ENCODE peak calls at places on chromosomes 1 and 21, in seven cellular contexts. G, U, B, L, R, S and X are unnamed samples.
A peak's percentile ranks its signal among the peaks of the same experiment; 100 is the strongest.

GRCh38 chr1:4056422-4056821 is 156.3 kb upstream of the C1orf174 start:
- DNase-seq in G (no peak), U (no peak), B (no peak), L (no peak), R (no peak), S (no peak), X (no peak)

GRCh38 chr1:213162862-213163261 is 111.8 kb downstream of the RPS6KC1 start:
- DNase-seq in G (no peak), U (no peak), B (no peak), L (no peak), R (no peak), S (no peak), X (no peak)

GRCh38 chr1:247357781-247358211 is 26.1 kb upstream of the ZNF496 start:
- DNase-seq in G (peak; percentile 91), U (no peak), B (peak; percentile 70), L (no peak), R (no peak), S (peak; percentile 30), X (no peak)

GRCh38 chr1:54653036-54653435 is 11.4 kb downstream of the MROH7 start:
- DNase-seq in G (no peak), U (no peak), B (peak; percentile 16), L (no peak), R (no peak), S (peak; percentile 9), X (no peak)

GRCh38 chr1:57867001-57867400 is 443.1 kb upstream of the DAB1 start:
- DNase-seq in G (no peak), U (no peak), B (peak; percentile 40), L (no peak), R (no peak), S (no peak), X (no peak)

GRCh38 chr1:15680614-15681345 is 3.3 kb upstream of the PLEKHM2 start:
- DNase-seq in G (no peak), U (no peak), B (peak; percentile 91), L (no peak), R (no peak), S (peak; percentile 64), X (no peak)

GRCh38 chr1:98870959-98871903 is 133.4 kb downstream of the PLPPR5 start:
- DNase-seq in G (no peak), U (no peak), B (peak; percentile 5), L (peak; percentile 17), R (no peak), S (no peak), X (no peak)

GRCh38 chr1:25239681-25240541 is 7.3 kb downstream of the RSRP1 start:
- DNase-seq in G (peak; percentile 95), U (peak; percentile 96), B (peak; percentile 89), L (peak; percentile 97), R (peak; percentile 92), S (peak; percentile 93), X (peak; percentile 92)

GRCh38 chr21:33971492-33972013 is 55.9 kb upstream of the ATP5PO start:
- DNase-seq in G (no peak), U (no peak), B (peak; percentile 79), L (peak; percentile 35), R (no peak), S (peak; percentile 61), X (no peak)

GRCh38 chr21:39881661-39882060 is 14.4 kb downstream of the PCP4 start:
- DNase-seq in G (no peak), U (peak; percentile 29), B (no peak), L (no peak), R (no peak), S (no peak), X (no peak)

GRCh38 chr1:101183388-101183699 is 53.5 kb upstream of the S1PR1 start:
- DNase-seq in G (no peak), U (no peak), B (peak; percentile 30), L (no peak), R (no peak), S (no peak), X (no peak)

GRCh38 chr1:9093096-9093495 is 23.7 kb upstream of the SLC2A5 start:
- DNase-seq in G (no peak), U (no peak), B (no peak), L (no peak), R (no peak), S (no peak), X (no peak)

GRCh38 chr1:27656157-27656893 is 15.7 kb downstream of the IFI6 start:
- DNase-seq in G (peak; percentile 57), U (no peak), B (peak; percentile 77), L (peak; percentile 18), R (peak; percentile 63), S (peak; percentile 63), X (no peak)

GRCh38 chr21:27633631-27634030 is 666.7 kb upstream of the ADAMTS5 start:
- DNase-seq in G (no peak), U (no peak), B (peak; percentile 11), L (no peak), R (no peak), S (peak; percentile 6), X (no peak)

GRCh38 chr1:224707849-224708725 is 92.0 kb downstream of the CNIH3 start:
- DNase-seq in G (no peak), U (no peak), B (peak; percentile 89), L (no peak), R (no peak), S (peak; percentile 74), X (no peak)

GRCh38 chr1:110084226-110085078 is 14.0 kb upstream of the ALX3 start:
- DNase-seq in G (peak; percentile 32), U (no peak), B (peak; percentile 50), L (no peak), R (peak; percentile 48), S (peak; percentile 57), X (peak; percentile 52)

GRCh38 chr21:42844411-42845113 is 34.8 kb downstream of the WDR4 start:
- DNase-seq in G (peak; percentile 93), U (no peak), B (no peak), L (no peak), R (peak; percentile 65), S (peak; percentile 44), X (no peak)

GRCh38 chr1:11600901-11601300 is 53.3 kb downstream of the FBXO2 start:
- DNase-seq in G (no peak), U (peak; percentile 50), B (no peak), L (no peak), R (no peak), S (no peak), X (no peak)

GRCh38 chr1:10796029-10796944 is at the start of gene CASZ1:
- DNase-seq in G (peak; percentile 83), U (peak; percentile 97), B (peak; percentile 91), L (peak; percentile 92), R (peak; percentile 79), S (peak; percentile 96), X (peak; percentile 84)

GRCh38 chr1:182806015-182806678 is 16.6 kb downstream of the NPL start:
- DNase-seq in G (no peak), U (peak; percentile 6), B (no peak), L (peak; percentile 18), R (no peak), S (no peak), X (no peak)